ENCODE peak calls at places on chromosomes 11 and 22, in five cellular contexts. One of them, this sample, is unnamed.

GRCh38 chr22:44256860-44257560 is 55.7 kb downstream of the SHISAL1 start:
- DNase-seq in effector CD4-positive, alpha-beta T cell: no peak
- DNase-seq in H9: peak; percentile 26
- DNase-seq in C1 segment of cervical spinal cord: no peak
- DNase-seq in stimulated activated naive CD8-positive, alpha-beta T cell treated with anti-CD3 and anti-CD28 coated beads, Interleukin-15, Interleukin-2, amounts not matched to agents 100 U/mL and 50 U/mL, for 24 hours: no peak
- DNase-seq in this sample: no peak

GRCh38 chr11:88206746-88207145 is 31.5 kb upstream of the RAB38 start:
- DNase-seq in stimulated activated naive CD8-positive, alpha-beta T cell treated with anti-CD3 and anti-CD28 coated beads, Interleukin-15, Interleukin-2, amounts not matched to agents 100 U/mL and 50 U/mL, for 24 hours: no peak
- DNase-seq in H9: no peak
- DNase-seq in effector CD4-positive, alpha-beta T cell: no peak
- DNase-seq in C1 segment of cervical spinal cord: no peak
- DNase-seq in this sample: no peak

GRCh38 chr11:72974487-72975205 is 160.4 kb downstream of the ATG16L2 start:
- DNase-seq in C1 segment of cervical spinal cord: no peak
- DNase-seq in H9: no peak
- DNase-seq in effector CD4-positive, alpha-beta T cell: no peak
- DNase-seq in stimulated activated naive CD8-positive, alpha-beta T cell treated with anti-CD3 and anti-CD28 coated beads, Interleukin-15, Interleukin-2, amounts not matched to agents 100 U/mL and 50 U/mL, for 24 hours: no peak
- DNase-seq in this sample: no peak

GRCh38 chr11:100810146-100810545 is 123.1 kb downstream of the ARHGAP42 start:
- DNase-seq in stimulated activated naive CD8-positive, alpha-beta T cell treated with anti-CD3 and anti-CD28 coated beads, Interleukin-15, Interleukin-2, amounts not matched to agents 100 U/mL and 50 U/mL, for 24 hours: no peak
- DNase-seq in H9: no peak
- DNase-seq in C1 segment of cervical spinal cord: no peak
- DNase-seq in effector CD4-positive, alpha-beta T cell: no peak
- DNase-seq in this sample: no peak

GRCh38 chr11:79119491-79120284 is 321.1 kb downstream of the TENM4 start:
- DNase-seq in effector CD4-positive, alpha-beta T cell: no peak
- DNase-seq in H9: no peak
- DNase-seq in stimulated activated naive CD8-positive, alpha-beta T cell treated with anti-CD3 and anti-CD28 coated beads, Interleukin-15, Interleukin-2, amounts not matched to agents 100 U/mL and 50 U/mL, for 24 hours: no peak
- DNase-seq in C1 segment of cervical spinal cord: no peak
- DNase-seq in this sample: no peak

GRCh38 chr11:94028436-94028835 is 7.3 kb downstream of the HEPHL1 start:
- DNase-seq in C1 segment of cervical spinal cord: no peak
- DNase-seq in stimulated activated naive CD8-positive, alpha-beta T cell treated with anti-CD3 and anti-CD28 coated beads, Interleukin-15, Interleukin-2, amounts not matched to agents 100 U/mL and 50 U/mL, for 24 hours: no peak
- DNase-seq in effector CD4-positive, alpha-beta T cell: no peak
- DNase-seq in H9: no peak
- DNase-seq in this sample: no peak

GRCh38 chr22:32265882-32266767 is 11.0 kb upstream of the SLC5A4 start:
- DNase-seq in H9: peak; percentile 65
- DNase-seq in effector CD4-positive, alpha-beta T cell: peak; percentile 51
- DNase-seq in C1 segment of cervical spinal cord: no peak
- DNase-seq in stimulated activated naive CD8-positive, alpha-beta T cell treated with anti-CD3 and anti-CD28 coated beads, Interleukin-15, Interleukin-2, amounts not matched to agents 100 U/mL and 50 U/mL, for 24 hours: peak; percentile 80
- DNase-seq in this sample: peak; percentile 60

GRCh38 chr11:67271548-67272284 is 5.4 kb downstream of the GRK2 start:
- DNase-seq in stimulated activated naive CD8-positive, alpha-beta T cell treated with anti-CD3 and anti-CD28 coated beads, Interleukin-15, Interleukin-2, amounts not matched to agents 100 U/mL and 50 U/mL, for 24 hours: peak; percentile 81
- DNase-seq in H9: no peak
- DNase-seq in effector CD4-positive, alpha-beta T cell: peak; percentile 48
- DNase-seq in C1 segment of cervical spinal cord: no peak
- DNase-seq in this sample: peak; percentile 52

GRCh38 chr11:65553301-65554001 is 4.7 kb downstream of the LTBP3 start:
- DNase-seq in C1 segment of cervical spinal cord: no peak
- DNase-seq in stimulated activated naive CD8-positive, alpha-beta T cell treated with anti-CD3 and anti-CD28 coated beads, Interleukin-15, Interleukin-2, amounts not matched to agents 100 U/mL and 50 U/mL, for 24 hours: peak; percentile 67
- DNase-seq in H9: peak; percentile 91
- DNase-seq in effector CD4-positive, alpha-beta T cell: peak; percentile 58
- DNase-seq in this sample: peak; percentile 89

GRCh38 chr11:14904745-14905103 is 12.7 kb upstream of the CYP2R1 start:
- DNase-seq in effector CD4-positive, alpha-beta T cell: peak; percentile 82
- DNase-seq in stimulated activated naive CD8-positive, alpha-beta T cell treated with anti-CD3 and anti-CD28 coated beads, Interleukin-15, Interleukin-2, amounts not matched to agents 100 U/mL and 50 U/mL, for 24 hours: peak; percentile 94
- DNase-seq in H9: peak; percentile 82
- DNase-seq in C1 segment of cervical spinal cord: no peak
- DNase-seq in this sample: peak; percentile 72

GRCh38 chr11:38384568-38384967 is 1786.5 kb upstream of the RAG2 start:
- DNase-seq in C1 segment of cervical spinal cord: no peak
- DNase-seq in H9: no peak
- DNase-seq in stimulated activated naive CD8-positive, alpha-beta T cell treated with anti-CD3 and anti-CD28 coated beads, Interleukin-15, Interleukin-2, amounts not matched to agents 100 U/mL and 50 U/mL, for 24 hours: no peak
- DNase-seq in effector CD4-positive, alpha-beta T cell: no peak
- DNase-seq in this sample: no peak

GRCh38 chr11:45457649-45458048 is 171.5 kb upstream of the SYT13 start:
- DNase-seq in C1 segment of cervical spinal cord: no peak
- DNase-seq in effector CD4-positive, alpha-beta T cell: no peak
- DNase-seq in stimulated activated naive CD8-positive, alpha-beta T cell treated with anti-CD3 and anti-CD28 coated beads, Interleukin-15, Interleukin-2, amounts not matched to agents 100 U/mL and 50 U/mL, for 24 hours: no peak
- DNase-seq in H9: no peak
- DNase-seq in this sample: no peak

GRCh38 chr22:36330655-36331305 is 57.0 kb downstream of the MYH9 start:
- DNase-seq in C1 segment of cervical spinal cord: no peak
- DNase-seq in effector CD4-positive, alpha-beta T cell: no peak
- DNase-seq in stimulated activated naive CD8-positive, alpha-beta T cell treated with anti-CD3 and anti-CD28 coated beads, Interleukin-15, Interleukin-2, amounts not matched to agents 100 U/mL and 50 U/mL, for 24 hours: no peak
- DNase-seq in H9: no peak
- DNase-seq in this sample: no peak

GRCh38 chr22:46274381-46274780 is 6.6 kb downstream of the TTC38 start:
- DNase-seq in stimulated activated naive CD8-positive, alpha-beta T cell treated with anti-CD3 and anti-CD28 coated beads, Interleukin-15, Interleukin-2, amounts not matched to agents 100 U/mL and 50 U/mL, for 24 hours: no peak
- DNase-seq in H9: no peak
- DNase-seq in C1 segment of cervical spinal cord: no peak
- DNase-seq in effector CD4-positive, alpha-beta T cell: no peak
- DNase-seq in this sample: no peak

GRCh38 chr11:61910473-61911123 is 6.8 kb downstream of the RAB3IL1 start:
- DNase-seq in H9: no peak
- DNase-seq in stimulated activated naive CD8-positive, alpha-beta T cell treated with anti-CD3 and anti-CD28 coated beads, Interleukin-15, Interleukin-2, amounts not matched to agents 100 U/mL and 50 U/mL, for 24 hours: no peak
- DNase-seq in C1 segment of cervical spinal cord: no peak
- DNase-seq in effector CD4-positive, alpha-beta T cell: no peak
- DNase-seq in this sample: no peak

GRCh38 chr11:71198823-71199165 is 53.6 kb downstream of the SHANK2 start:
- DNase-seq in C1 segment of cervical spinal cord: no peak
- DNase-seq in effector CD4-positive, alpha-beta T cell: no peak
- DNase-seq in H9: no peak
- DNase-seq in stimulated activated naive CD8-positive, alpha-beta T cell treated with anti-CD3 and anti-CD28 coated beads, Interleukin-15, Interleukin-2, amounts not matched to agents 100 U/mL and 50 U/mL, for 24 hours: no peak
- DNase-seq in this sample: no peak